ENCODE peak calls at places on chromosomes 16 and 17, in six cellular contexts. G is upper lobe of right lung, Q is tibial artery, D is body of pancreas, L is lung, F is ovary. T is an unnamed sample. For H3K4me1, the result is how much of the 10 kb centered on the place peaks cover.

GRCh38 chr16:67339453-67339852 is 12.8 kb downstream of the LRRC36 start:
- DNase-seq in G (no peak), Q (no peak), D (no peak), L (no peak), F (no peak), T (no peak)

GRCh38 chr16:70304892-70305448 is 6.0 kb downstream of the DDX19B start:
- DNase-seq in G (no peak), Q (no peak), D (no peak), L (no peak), F (no peak), T (no peak)

GRCh38 chr16:29663020-29663828 is at the start of gene SPN:
- DNase-seq in G (peak), Q (no peak), D (no peak), L (no peak), F (no peak), T (no peak)

GRCh38 chr16:86877108-86877507 is 298.8 kb downstream of the FOXL1 start:
- DNase-seq in G (no peak), Q (no peak), D (no peak), L (no peak), F (no peak), T (no peak)

GRCh38 chr17:57366558-57367351 is 110.4 kb downstream of the MSI2 start:
- DNase-seq in G (no peak), Q (no peak), D (no peak), L (no peak), F (no peak), T (no peak)

GRCh38 chr17:80195671-80196529 is 24.2 kb downstream of the SGSH start:
- DNase-seq in G (no peak), Q (no peak), D (no peak), L (no peak), F (no peak), T (peak)

GRCh38 chr16:67990018-67990386 is 9.3 kb downstream of the DPEP2 start:
- DNase-seq in G (no peak), Q (no peak), D (no peak), L (no peak), F (no peak), T (no peak)

GRCh38 chr17:79620207-79621038 is 9.6 kb upstream of the RBFOX3 start:
- DNase-seq in G (peak), Q (peak), D (no peak), L (no peak), F (no peak), T (no peak)

GRCh38 chr16:24821129-24821528 is 24.6 kb upstream of the SLC5A11 start:
- DNase-seq in G (no peak), Q (no peak), D (no peak), L (no peak), F (no peak), T (no peak)

GRCh38 chr17:81648013-81648706 is 8.2 kb downstream of the PDE6G start:
- DNase-seq in G (no peak), Q (no peak), D (no peak), L (no peak), F (no peak), T (no peak)

GRCh38 chr17:66472123-66472522 is 169.7 kb downstream of the PRKCA start:
- DNase-seq in G (no peak), Q (no peak), D (no peak), L (no peak), F (no peak), T (no peak)

GRCh38 chr17:28112199-28112995 is 69.9 kb downstream of the NLK start:
- DNase-seq in G (no peak), Q (no peak), D (no peak), L (no peak), F (no peak), T (peak)

GRCh38 chr16:23679274-23679985 is 741 bp downstream of the PLK1 start:
- DNase-seq in G (no peak), Q (no peak), D (no peak), L (no peak), F (no peak), T (peak)

GRCh38 chr17:61477204-61477834 is 25.1 kb downstream of the TBX4 start:
- DNase-seq in G (peak), Q (peak), D (no peak), L (no peak), F (no peak), T (no peak)

GRCh38 chr17:71900830-71901229 is 220.0 kb upstream of the SOX9 start:
- DNase-seq in G (no peak), Q (no peak), D (no peak), L (no peak), F (no peak), T (no peak)

GRCh38 chr16:11796227-11797165 is 562 bp downstream of the ZC3H7A start:
- DNase-seq in G (peak), Q (peak), D (peak), L (peak), F (peak), T (no peak)

GRCh38 chr16:48041861-48042435 is 113.8 kb downstream of the ABCC12 start:
- DNase-seq in G (no peak), Q (no peak), D (no peak), L (no peak), F (no peak), T (no peak)

GRCh38 chr17:70661342-70662222 is 492.2 kb downstream of the KCNJ2 start:
- DNase-seq in G (no peak), Q (no peak), D (no peak), L (peak), F (no peak), T (peak)

GRCh38 chr16:17459903-17460521 is 10.7 kb downstream of the XYLT1 start:
- DNase-seq in G (no peak), Q (peak), D (no peak), L (no peak), F (peak), T (no peak)

GRCh38 chr16:55754056-55754455 is 78.8 kb downstream of the CES1 start:
- DNase-seq in G (no peak), Q (no peak), D (no peak), L (no peak), F (no peak), T (no peak)

GRCh38 chr16:65658339-65659275 is 536.7 kb upstream of the CDH11 start:
- DNase-seq in G (peak), Q (no peak), D (no peak), L (no peak), F (no peak), T (peak)

GRCh38 chr16:369866-370436 is 387 bp downstream of the MRPL28 start:
- DNase-seq in G (peak), Q (no peak), D (no peak), L (no peak), F (peak), T (no peak)

GRCh38 chr16:84093120-84093878 is 23.4 kb downstream of the MBTPS1 start:
- DNase-seq in G (no peak), Q (no peak), D (no peak), L (no peak), F (no peak), T (no peak)

GRCh38 chr16:57462978-57463362 is 491 bp downstream of the POLR2C start:
- DNase-seq in G (no peak), Q (no peak), D (no peak), L (no peak), F (no peak), T (no peak)

GRCh38 chr16:9787717-9788116 is 394.5 kb downstream of the GRIN2A start:
- DNase-seq in G (no peak), Q (no peak), D (no peak), L (no peak), F (no peak), T (peak)

GRCh38 chr17:14621826-14622621 is 321.1 kb downstream of the HS3ST3B1 start:
- DNase-seq in G (no peak), Q (no peak), D (no peak), L (no peak), F (no peak), T (no peak)

GRCh38 chr16:29852654-29853053 is 10.4 kb downstream of the CDIPT start:
- DNase-seq in G (no peak), Q (no peak), D (no peak), L (no peak), F (no peak), T (peak)

GRCh38 chr17:51869387-51869786 is 289.1 kb downstream of the CA10 start:
- DNase-seq in G (no peak), Q (no peak), D (no peak), L (no peak), F (no peak), T (peak)

GRCh38 chr16:64469906-64470702 is 651.8 kb downstream of the CDH11 start:
- DNase-seq in G (no peak), Q (no peak), D (no peak), L (no peak), F (peak), T (no peak)
- TF ChIP-seq CTCF in G (no peak), Q (no peak), D (no peak), L (no peak), F (no peak), T (peak)

GRCh38 chr17:34155947-34156346 is 99.1 kb upstream of the CCL2 start:
- DNase-seq in G (no peak), Q (no peak), D (no peak), L (no peak), F (no peak), T (no peak)
- H3K4me1 ChIP-seq in G (under half), Q (under half), D (under half), L (under half), F (under half), T (under half)

GRCh38 chr16:13873835-13874438 is 46.0 kb upstream of the ERCC4 start:
- DNase-seq in G (no peak), Q (no peak), D (no peak), L (no peak), F (no peak), T (peak)
- TF ChIP-seq CTCF in G (peak), Q (peak), D (peak), L (no peak), F (no peak), T (peak)

GRCh38 chr17:2062571-2063183 is 7.8 kb downstream of the HIC1 start:
- DNase-seq in G (no peak), Q (no peak), D (no peak), L (no peak), F (peak), T (peak)

GRCh38 chr17:2064147-2064489 is 9.2 kb downstream of the HIC1 start:
- DNase-seq in G (no peak), Q (no peak), D (no peak), L (no peak), F (no peak), T (no peak)

GRCh38 chr17:2063306-2064146 is 8.6 kb downstream of the HIC1 start:
- DNase-seq in G (no peak), Q (no peak), D (no peak), L (no peak), F (no peak), T (peak)

GRCh38 chr17:2064980-2065785 is 10.3 kb downstream of the HIC1 start:
- DNase-seq in G (no peak), Q (no peak), D (no peak), L (no peak), F (no peak), T (peak)

GRCh38 chr17:2064511-2064910 is 9.6 kb downstream of the HIC1 start:
- DNase-seq in G (no peak), Q (no peak), D (no peak), L (no peak), F (no peak), T (no peak)
- H3K4me1 ChIP-seq in G (half or more), Q (half or more), D (under half), L (under half), F (under half), T (under half)

GRCh38 chr17:45792995-45793755 is 9.1 kb downstream of the CRHR1 start:
- DNase-seq in G (no peak), Q (no peak), D (no peak), L (no peak), F (no peak), T (no peak)

GRCh38 chr17:45791935-45792334 is 7.8 kb downstream of the CRHR1 start:
- DNase-seq in G (no peak), Q (no peak), D (peak), L (peak), F (no peak), T (no peak)

GRCh38 chr17:45792437-45792836 is 8.3 kb downstream of the CRHR1 start:
- DNase-seq in G (no peak), Q (no peak), D (no peak), L (no peak), F (no peak), T (no peak)

GRCh38 chr17:45793999-45794540 is 9.9 kb downstream of the CRHR1 start:
- DNase-seq in G (no peak), Q (no peak), D (no peak), L (no peak), F (no peak), T (no peak)

DNA sequence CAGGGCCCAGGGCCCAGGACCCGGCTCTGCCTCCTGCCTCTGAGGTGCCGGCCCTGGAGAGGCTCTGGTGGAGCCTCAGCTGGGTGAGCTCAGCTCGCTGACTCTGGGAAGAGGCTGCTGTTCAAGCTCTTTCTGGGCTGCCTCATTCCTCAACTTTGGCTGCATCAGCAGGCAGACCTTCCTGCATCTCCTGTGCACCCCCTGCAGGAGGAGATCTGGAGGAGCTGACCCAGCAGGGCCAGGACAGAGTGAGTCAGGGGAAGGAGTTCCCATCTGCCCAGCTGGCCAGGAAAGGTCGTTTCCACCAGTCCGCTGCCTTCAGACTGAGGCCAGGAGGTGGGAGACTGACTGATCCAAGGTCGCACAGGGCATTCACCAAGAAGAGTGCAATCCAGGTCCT is 10.7 kb downstream of the CRHR1 start:
- DNase-seq in G (no peak), Q (no peak), D (no peak), L (no peak), F (no peak), T (no peak)
- TF ChIP-seq CTCF in G (no peak), Q (no peak), D (no peak), L (no peak), F (no peak), T (no peak)

DNA sequence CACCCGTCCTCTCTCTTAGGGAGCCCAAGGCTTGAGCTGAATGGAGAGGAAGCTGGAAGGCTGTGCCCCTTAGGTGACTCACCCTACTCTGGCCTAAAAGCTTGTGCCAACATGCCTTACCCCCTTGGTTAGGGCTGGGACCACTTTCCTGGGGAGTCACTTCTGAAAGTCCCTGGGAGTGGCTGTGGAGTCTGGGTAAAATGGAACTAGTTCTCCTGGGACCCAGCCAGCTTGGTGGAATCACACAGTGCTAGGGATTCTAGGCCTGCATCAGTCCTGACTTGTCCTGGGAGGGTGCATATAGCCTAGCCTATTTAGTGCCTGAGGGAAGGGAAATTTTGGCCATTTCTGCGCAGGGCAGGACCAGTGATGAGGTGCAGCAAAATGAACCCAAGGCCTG is 10.5 kb downstream of the MMP28 start:
- DNase-seq in G (no peak), Q (no peak), D (no peak), L (no peak), F (no peak), T (no peak)
- H3K4me1 ChIP-seq in G (under half), Q (half or more), D (under half), L (under half), F (under half), T (under half)

GRCh38 chr17:17888821-17889220 is 52.0 kb upstream of the SREBF1 start:
- DNase-seq in G (no peak), Q (no peak), D (no peak), L (no peak), F (no peak), T (peak)
- TF ChIP-seq CTCF in G (no peak), Q (no peak), D (no peak), L (no peak), F (no peak), T (peak)

GRCh38 chr17:77476920-77477805 is 336.4 kb downstream of the SEC14L1 start:
- DNase-seq in G (no peak), Q (peak), D (no peak), L (peak), F (peak), T (peak)
- H3K4me1 ChIP-seq in G (half or more), Q (half or more), D (under half), L (under half), F (half or more), T (half or more)

DNA sequence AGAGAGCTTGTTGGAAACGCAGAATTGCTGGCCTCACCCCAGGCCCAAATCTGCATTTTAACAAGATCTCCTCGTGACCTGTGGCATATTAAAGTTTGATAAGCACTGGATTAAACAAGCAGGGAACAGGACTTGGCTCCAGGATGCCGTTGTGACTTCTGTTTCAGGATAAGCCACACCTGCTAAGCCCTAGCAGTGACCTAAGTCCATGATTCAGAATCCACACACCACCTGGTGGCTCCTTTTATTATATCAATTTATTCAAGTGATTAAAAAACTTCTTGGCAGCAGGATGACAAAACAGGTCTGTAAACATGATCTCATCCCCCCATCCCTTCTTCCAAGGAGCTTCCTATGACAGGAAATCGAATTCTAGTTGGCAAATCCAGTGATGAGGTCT is 9.1 kb downstream of the NAGPA start:
- DNase-seq in G (no peak), Q (no peak), D (peak), L (no peak), F (no peak), T (peak)
- TF ChIP-seq CTCF in G (no peak), Q (no peak), D (peak), L (no peak), F (no peak), T (no peak)

T was measured in A673.